ENCODE peak calls at places on chromosomes 16 and 17, in seven cellular contexts. Z, H, Q, M, O, C and D are unnamed samples.

GRCh38 chr16:88274847-88275246 is 107.9 kb upstream of the ZNF469 start:
- DNase-seq in H (no peak), Z (no peak), Q (no peak), O (no peak), C (no peak), M (no peak), D (peak; percentile 35)

GRCh38 chr16:80274576-80275191 is 266.1 kb upstream of the DYNLRB2 start:
- DNase-seq in H (no peak), M (no peak), Q (no peak), O (no peak), Z (no peak), C (no peak), D (no peak)

GRCh38 chr16:1932050-1933028 is 10.7 kb downstream of the MSRB1 start:
- DNase-seq in Z (no peak), M (no peak), Q (peak; percentile 73), C (no peak), H (peak; percentile 55), O (peak; percentile 85), D (no peak)

GRCh38 chr16:81397879-81398516 is 46.6 kb upstream of the CMIP start:
- DNase-seq in Q (no peak), O (no peak), H (no peak), C (no peak), Z (no peak), M (peak; percentile 69), D (no peak)

GRCh38 chr17:42554250-42555121 is 1.8 kb downstream of the HSD17B1 start:
- DNase-seq in Q (peak; percentile 88), O (peak; percentile 88), C (no peak), H (peak; percentile 86), Z (peak; percentile 93), M (peak; percentile 93), D (peak; percentile 94)

GRCh38 chr16:70561623-70562022 is 38.0 kb downstream of the SF3B3 start:
- DNase-seq in C (no peak), H (peak; percentile 55), Q (no peak), M (no peak), O (peak; percentile 21), Z (no peak), D (no peak)

GRCh38 chr17:13909901-13910519 is 159.3 kb upstream of the COX10 start:
- DNase-seq in H (no peak), Z (no peak), C (no peak), O (no peak), Q (no peak), M (no peak), D (no peak)

GRCh38 chr17:10357768-10358167 is 15.0 kb downstream of the MYH13 start:
- DNase-seq in M (no peak), O (peak; percentile 44), H (no peak), Q (peak; percentile 51), Z (no peak), C (no peak), D (no peak)

GRCh38 chr16:22139732-22140131 is 22.6 kb upstream of the SDR42E2 start:
- DNase-seq in M (no peak), C (no peak), O (no peak), Q (no peak), H (no peak), Z (no peak), D (no peak)

GRCh38 chr16:22139008-22139407 is 23.3 kb upstream of the SDR42E2 start:
- DNase-seq in O (no peak), C (no peak), M (no peak), Z (no peak), H (no peak), Q (no peak), D (no peak)

GRCh38 chr16:22138482-22138881 is 23.8 kb upstream of the SDR42E2 start:
- DNase-seq in Z (no peak), H (no peak), C (no peak), O (no peak), Q (no peak), M (no peak), D (no peak)

GRCh38 chr16:22144520-22144919 is 17.8 kb upstream of the SDR42E2 start:
- DNase-seq in M (no peak), Z (no peak), Q (no peak), H (no peak), C (no peak), O (no peak), D (peak; percentile 3)

GRCh38 chr16:22141746-22142145 is 20.6 kb upstream of the SDR42E2 start:
- DNase-seq in H (no peak), Q (peak; percentile 55), C (peak; percentile 21), Z (no peak), M (no peak), O (no peak), D (no peak)
- TF ChIP-seq CTCF in H (no peak), Q (peak; percentile 35), C (no peak), Z (no peak), M (no peak), O (no peak), D (no peak)

GRCh38 chr16:55568151-55568693 is 1.7 kb downstream of the CAPNS2 start:
- DNase-seq in O (no peak), H (no peak), Z (no peak), Q (no peak), M (no peak), C (no peak), D (no peak)
- H3K4me3 ChIP-seq in O (no peak overlapping the region), H (no peak overlapping the region), Z (no peak overlapping the region), Q (no peak overlapping the region), M (peak overlapping the region; percentile 44), C (no peak overlapping the region), D (no peak overlapping the region)

GRCh38 chr17:17682737-17683675 is 1.7 kb downstream of the RAI1 start:
- DNase-seq in H (peak; percentile 89), Q (peak; percentile 66), O (peak; percentile 81), C (no peak), M (no peak), Z (peak; percentile 72), D (peak; percentile 85)
- TF ChIP-seq POLR2A in H (no peak), Q (peak; percentile 79), O (peak; percentile 57), C (no peak), M (no peak), Z (no peak), D (peak; percentile 15)

GRCh38 chr16:55922662-55923061 is 47.5 kb upstream of the CES5A start:
- DNase-seq in C (no peak), M (no peak), Q (no peak), Z (no peak), O (no peak), H (no peak), D (no peak)

GRCh38 chr16:55915116-55915827 is 40.1 kb upstream of the CES5A start:
- DNase-seq in O (no peak), Z (no peak), M (no peak), Q (no peak), C (no peak), H (no peak), D (no peak)

GRCh38 chr16:55914383-55914782 is 39.2 kb upstream of the CES5A start:
- DNase-seq in M (no peak), C (no peak), H (no peak), Q (no peak), Z (no peak), O (no peak), D (no peak)

GRCh38 chr16:55913717-55914116 is 38.5 kb upstream of the CES5A start:
- DNase-seq in M (no peak), Q (no peak), H (no peak), O (peak; percentile 20), Z (peak; percentile 35), C (no peak), D (no peak)

GRCh38 chr16:55917373-55917919 is 42.3 kb upstream of the CES5A start:
- DNase-seq in Q (no peak), O (no peak), H (no peak), Z (no peak), C (no peak), M (no peak), D (no peak)
- TF ChIP-seq CTCF in Q (no peak), O (no peak), H (no peak), Z (no peak), C (no peak), M (no peak), D (no peak)

DNA sequence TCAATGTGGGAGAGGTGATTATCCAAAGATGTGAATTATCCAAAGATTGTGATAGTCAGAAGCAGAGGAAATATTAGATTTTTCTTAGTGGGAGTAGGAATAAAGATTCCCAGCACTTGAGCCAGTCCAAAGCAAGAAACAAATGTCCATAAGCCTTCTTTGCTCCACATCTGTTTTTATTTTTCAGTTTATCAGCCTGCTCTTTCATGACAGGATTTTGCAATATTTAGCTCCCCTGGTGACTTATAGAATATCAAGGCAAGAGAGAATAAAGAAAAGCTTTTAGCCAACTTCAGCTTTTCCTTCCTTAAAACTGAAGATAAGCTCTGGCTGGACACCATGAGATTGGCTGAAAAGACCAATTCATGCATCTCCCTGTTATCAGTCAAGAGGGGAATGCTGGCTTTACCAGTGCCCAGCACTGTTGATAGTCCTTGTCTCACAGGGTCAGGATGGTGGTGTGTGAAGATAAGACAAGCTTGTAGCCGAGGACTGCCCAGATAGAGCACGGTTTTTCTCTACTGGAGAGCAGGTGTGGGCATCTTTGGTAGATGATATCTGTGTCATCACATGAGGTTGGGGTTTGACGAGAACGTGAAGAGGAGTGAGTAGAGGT is 706.5 kb downstream of the KCNJ2 start:
- DNase-seq in O (no peak), Q (no peak), H (no peak), C (no peak), M (no peak), Z (no peak), D (no peak)
- H3K4me3 ChIP-seq in O (no peak overlapping the region), Q (no peak overlapping the region), H (no peak overlapping the region), C (no peak overlapping the region), M (no peak overlapping the region), Z (no peak overlapping the region), D (no peak overlapping the region)